ENCODE peak calls at places on chromosomes 7 and 10, in eight cellular contexts. H is HEK293T, Y is NCI-H510A treated with DMSO at 0.1 percent for 48 hours, Q is type B pancreatic cell, E is AG08395, C is LHCN-M2, N is NCI-H1105 treated with DMSO at 0.1 percent for 48 hours, Z is AG04450. D is an unnamed sample.
A peak's percentile ranks its signal among the peaks of the same experiment; 100 is the strongest.

GRCh38 chr10:17599089-17599488 is 18.1 kb downstream of the HACD1 start:
- DNase-seq in Y (no peak), H (peak; percentile 38), E (peak; percentile 35), N (no peak), C (peak; percentile 51), Q (no peak), Z (peak; percentile 3), D (peak; percentile 73)

GRCh38 chr10:89332092-89332633 is 4.4 kb downstream of the IFIT3 start:
- DNase-seq in C (peak; percentile 74), Q (no peak), Y (no peak), N (no peak), Z (no peak), H (no peak), E (peak; percentile 58), D (no peak)

GRCh38 chr10:30996481-30996980 is 35.1 kb downstream of the ZNF438 start:
- DNase-seq in Q (no peak), N (no peak), H (no peak), Z (no peak), E (no peak), Y (no peak), C (no peak), D (no peak)

GRCh38 chr10:48604039-48604407 is 850 bp downstream of the ARHGAP22 start:
- DNase-seq in Y (no peak), Q (peak; percentile 42), E (no peak), C (no peak), Z (no peak), H (no peak), N (no peak), D (no peak)

GRCh38 chr10:20995123-20995978 is 98.2 kb upstream of the NEBL start:
- DNase-seq in Q (no peak), H (peak; percentile 15), C (no peak), E (no peak), Z (no peak), Y (no peak), N (no peak), D (no peak)

GRCh38 chr10:24622781-24623301 is 100.8 kb downstream of the ARHGAP21 start:
- DNase-seq in C (peak; percentile 49), Y (no peak), N (no peak), Q (no peak), Z (no peak), H (no peak), E (no peak), D (no peak)

GRCh38 chr10:24893127-24893526 is 59.3 kb downstream of the PRTFDC1 start:
- DNase-seq in H (no peak), Y (no peak), N (no peak), E (no peak), Z (no peak), C (no peak), Q (no peak), D (peak; percentile 73)

GRCh38 chr10:99976886-99977391 is 32.8 kb downstream of the DNMBP start:
- DNase-seq in Z (peak; percentile 78), N (no peak), Y (no peak), E (peak; percentile 93), Q (no peak), H (no peak), C (peak; percentile 96), D (no peak)

GRCh38 chr7:112699725-112700513 is 90.3 kb downstream of the TMEM168 start:
- DNase-seq in Y (no peak), N (no peak), C (no peak), E (no peak), Q (no peak), Z (no peak), H (no peak), D (no peak)

GRCh38 chr10:126210051-126210651 is 178.1 kb downstream of the ADAM12 start:
- DNase-seq in Y (no peak), Z (no peak), H (no peak), Q (no peak), C (no peak), N (no peak), E (no peak), D (no peak)

GRCh38 chr7:105648561-105649401 is 67.5 kb upstream of the EFCAB10 start:
- DNase-seq in N (peak; percentile 97), Z (no peak), Q (no peak), Y (peak; percentile 62), H (no peak), C (no peak), E (no peak), D (no peak)

GRCh38 chr7:131173148-131173890 is 154.4 kb upstream of the MKLN1 start:
- DNase-seq in Q (no peak), Z (no peak), C (peak; percentile 56), N (no peak), E (peak; percentile 31), Y (no peak), H (no peak), D (no peak)

GRCh38 chr7:141071260-141071854 is 2.5 kb upstream of the TMEM178B start:
- DNase-seq in Z (no peak), Q (no peak), H (peak; percentile 61), E (peak; percentile 8), C (peak; percentile 55), N (peak; percentile 86), Y (peak; percentile 46), D (peak; percentile 21)

GRCh38 chr10:132690821-132691610 is 94.9 kb downstream of the NKX6-2 start:
- DNase-seq in Q (peak; percentile 58), C (no peak), Z (no peak), H (no peak), E (no peak), Y (no peak), N (no peak), D (no peak)

GRCh38 chr10:28179490-28180099 is 123.3 kb downstream of the MPP7 start:
- DNase-seq in E (peak; percentile 62), Q (no peak), Z (peak; percentile 41), N (peak; percentile 46), H (peak; percentile 30), Y (peak; percentile 56), C (peak; percentile 63), D (peak; percentile 59)

GRCh38 chr7:51224811-51225581 is 91.6 kb downstream of the COBL start:
- DNase-seq in N (no peak), Z (no peak), Y (peak; percentile 72), Q (no peak), H (peak; percentile 26), E (no peak), C (peak; percentile 11), D (no peak)

GRCh38 chr10:649798-650690 is 39.4 kb downstream of the DIP2C start:
- DNase-seq in Q (no peak), Z (peak; percentile 47), Y (peak; percentile 85), E (no peak), C (no peak), N (peak; percentile 59), H (no peak), D (no peak)

GRCh38 chr7:50303082-50303893 is 1.2 kb upstream of the IKZF1 start:
- DNase-seq in H (no peak), C (no peak), N (no peak), Z (no peak), Y (no peak), E (no peak), Q (no peak), D (no peak)

GRCh38 chr10:113099431-113100298 is 149.6 kb downstream of the TCF7L2 start:
- DNase-seq in Q (no peak), N (peak; percentile 78), Z (no peak), C (no peak), E (no peak), Y (peak; percentile 81), H (peak; percentile 36), D (peak; percentile 13)

GRCh38 chr10:77084431-77085144 is 553.0 kb downstream of the KCNMA1 start:
- DNase-seq in Z (no peak), H (no peak), E (no peak), Q (no peak), Y (no peak), C (no peak), N (no peak), D (peak; percentile 27)

GRCh38 chr10:75034131-75034512 is 77.3 kb upstream of the SAMD8 start:
- DNase-seq in Y (no peak), Q (no peak), C (no peak), E (no peak), Z (no peak), N (no peak), H (no peak), D (no peak)

GRCh38 chr10:44477021-44477420 is 92.1 kb upstream of the CXCL12 start:
- DNase-seq in N (no peak), H (no peak), Z (peak; percentile 26), C (peak; percentile 13), E (peak; percentile 83), Q (no peak), Y (no peak), D (peak; percentile 85)

GRCh38 chr10:118587881-118588651 is 7.4 kb downstream of the PRLHR start:
- DNase-seq in H (no peak), C (no peak), E (no peak), Q (no peak), Z (no peak), N (no peak), Y (no peak), D (no peak)

GRCh38 chr7:20825555-20825954 is 38.9 kb upstream of the SP8 start:
- DNase-seq in E (no peak), Y (no peak), H (no peak), Q (no peak), C (no peak), N (no peak), Z (no peak), D (no peak)

GRCh38 chr7:138066954-138067394 is 9.3 kb upstream of the AKR1D1 start:
- DNase-seq in H (no peak), E (no peak), Z (no peak), Q (no peak), C (no peak), Y (no peak), N (no peak), D (no peak)

GRCh38 chr7:127791790-127792189 is 139.8 kb downstream of the SND1 start:
- DNase-seq in Y (no peak), E (peak; percentile 60), Z (no peak), N (no peak), H (no peak), Q (no peak), C (peak; percentile 73), D (peak; percentile 56)

GRCh38 chr7:125065546-125065945 is 135.9 kb upstream of the POT1 start:
- DNase-seq in Y (no peak), C (no peak), E (no peak), H (no peak), Z (no peak), N (no peak), Q (no peak), D (no peak)

GRCh38 chr10:29723704-29724103 is 88.9 kb upstream of the SVIL start:
- DNase-seq in N (no peak), E (no peak), Z (no peak), C (no peak), Q (no peak), H (no peak), Y (no peak), D (no peak)

GRCh38 chr7:4882742-4883351 is 669 bp downstream of the RADIL start:
- DNase-seq in E (no peak), Y (no peak), H (peak; percentile 24), Z (no peak), N (peak; percentile 10), Q (no peak), C (peak; percentile 7), D (peak; percentile 66)

GRCh38 chr7:80533287-80533686 is 21.4 kb upstream of the GNAT3 start:
- DNase-seq in H (no peak), N (no peak), Q (no peak), Z (no peak), E (no peak), Y (no peak), C (no peak), D (no peak)

GRCh38 chr7:116316838-116317612 is 106.7 kb downstream of the TES start:
- DNase-seq in E (peak; percentile 91), N (no peak), Q (no peak), Z (peak; percentile 90), C (peak; percentile 100), H (no peak), Y (no peak), D (peak; percentile 97)

GRCh38 chr10:97358781-97359180 is 24.3 kb upstream of the FRAT2 start:
- DNase-seq in Q (no peak), E (no peak), H (no peak), C (no peak), Y (no peak), Z (no peak), N (no peak), D (no peak)

GRCh38 chr10:131845505-131846223 is 55.1 kb upstream of the PPP2R2D start:
- DNase-seq in Z (no peak), C (no peak), E (no peak), Y (no peak), Q (peak; percentile 51), H (no peak), N (no peak), D (no peak)

D was measured in cardiac muscle cell.